ENCODE peak calls at places on chromosomes 2 and 18, in four cellular contexts. A, B, D and M are unnamed samples.

GRCh38 chr2:107588960-107589542 is 237.6 kb upstream of the RGPD4 start:
- DNase-seq in D (no peak), A (peak; percentile 12), B (peak; percentile 60), M (peak; percentile 26)

GRCh38 chr2:191061381-191061982 is 47.5 kb upstream of the STAT1 start:
- DNase-seq in A (no peak), B (no peak), D (no peak), M (no peak)

GRCh38 chr18:7937268-7937667 is 370.2 kb downstream of the PTPRM start:
- DNase-seq in D (no peak), A (no peak), B (no peak), M (no peak)

GRCh38 chr2:108330971-108331370 is 42.3 kb downstream of the SULT1C2 start:
- DNase-seq in B (no peak), A (no peak), D (no peak), M (no peak)

GRCh38 chr2:73359915-73360697 is 25.5 kb upstream of the ALMS1 start:
- DNase-seq in B (peak; percentile 36), D (no peak), A (peak; percentile 2), M (no peak)

GRCh38 chr2:29322011-29322410 is 206.8 kb downstream of the CLIP4 start:
- DNase-seq in A (no peak), D (no peak), B (peak; percentile 75), M (peak; percentile 61)

GRCh38 chr2:225122582-225123486 is 80.6 kb upstream of the DOCK10 start:
- DNase-seq in A (peak; percentile 24), B (peak; percentile 56), D (peak; percentile 44), M (no peak)

GRCh38 chr2:75605770-75606535 is 40.6 kb upstream of the MRPL19 start:
- DNase-seq in A (peak; percentile 88), B (peak; percentile 99), D (no peak), M (peak; percentile 99)

GRCh38 chr2:224436634-224437033 is 34.7 kb upstream of the FAM124B start:
- DNase-seq in D (no peak), B (peak; percentile 9), A (no peak), M (peak; percentile 57)

GRCh38 chr2:167844714-167845530 is 402.5 kb downstream of the STK39 start:
- DNase-seq in D (peak; percentile 14), A (no peak), B (no peak), M (no peak)

GRCh38 chr2:157233506-157233905 is 24.0 kb upstream of the GALNT5 start:
- DNase-seq in B (peak; percentile 61), D (no peak), A (peak; percentile 11), M (peak; percentile 83)

GRCh38 chr18:27839141-27839540 is 337.8 kb downstream of the CDH2 start:
- DNase-seq in B (peak; percentile 76), D (no peak), A (peak; percentile 35), M (peak; percentile 95)

GRCh38 chr2:241003830-241004564 is 5.6 kb downstream of the SNED1 start:
- DNase-seq in A (no peak), D (no peak), B (no peak), M (no peak)

GRCh38 chr2:9288233-9288632 is 81.6 kb downstream of the ASAP2 start:
- DNase-seq in D (no peak), B (peak; percentile 89), A (peak; percentile 96), M (peak; percentile 90)

GRCh38 chr18:47758000-47758399 is 172.5 kb downstream of the SMAD2 start:
- DNase-seq in D (peak; percentile 2), A (peak; percentile 5), B (peak; percentile 30), M (no peak)

DNA sequence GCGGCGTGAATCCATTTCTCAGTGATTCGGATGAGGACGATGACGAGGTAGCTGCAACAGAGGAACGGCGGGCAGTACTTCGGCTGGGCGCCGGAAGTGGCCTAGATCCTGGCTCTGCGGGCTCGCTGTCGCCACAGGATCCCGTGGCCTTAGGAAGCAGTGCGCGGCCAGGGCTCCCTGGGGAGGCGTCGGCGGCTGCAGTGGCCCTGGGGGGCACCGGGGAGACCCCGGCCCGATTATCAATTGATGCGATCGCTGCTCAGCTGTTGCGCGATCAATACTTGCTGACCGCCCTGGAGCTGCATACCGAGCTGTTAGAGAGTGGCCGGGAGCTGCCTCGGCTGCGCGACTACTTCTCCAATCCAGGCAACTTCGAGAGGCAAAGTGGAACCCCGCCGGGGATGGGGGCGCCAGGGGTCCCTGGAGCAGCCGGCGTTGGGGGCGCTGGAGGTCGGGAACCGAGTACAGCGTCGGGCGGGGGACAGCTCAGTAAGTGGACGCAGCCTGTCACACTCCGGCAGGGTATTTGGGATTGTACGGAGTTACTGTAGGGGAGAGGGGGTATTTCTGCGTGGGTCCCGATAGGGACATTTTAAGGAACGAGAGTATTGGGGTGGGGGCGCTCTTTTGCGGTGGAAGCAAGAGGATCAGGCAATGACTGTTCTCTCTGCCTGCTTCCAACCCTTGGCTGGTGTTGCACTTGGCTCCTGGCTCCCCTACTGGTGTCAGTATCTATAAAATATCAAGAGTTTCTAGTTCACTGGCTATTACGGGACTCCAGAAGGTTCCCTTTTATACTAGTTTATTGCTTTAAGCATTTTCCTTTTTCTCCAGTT is 706 bp downstream of the RELCH start:
- DNase-seq in A (peak; percentile 37), B (peak; percentile 73), D (peak; percentile 39), M (peak; percentile 6)
- H2AFZ ChIP-seq in A (no peak overlapping the region), B (peak overlapping the region; percentile 100), D (peak overlapping the region; percentile 80), M (peak overlapping the region; percentile 98)

GRCh38 chr18:6557470-6558245 is 142.9 kb upstream of the L3MBTL4 start:
- DNase-seq in A (no peak), D (no peak), B (no peak), M (no peak)
- H3K4me3 ChIP-seq in A (no peak overlapping the region), D (no peak overlapping the region), B (no peak overlapping the region), M (no peak overlapping the region)

GRCh38 chr2:85549095-85549494 is 10.1 kb downstream of the MAT2A start:
- DNase-seq in B (no peak), A (no peak), D (no peak), M (no peak)
- H3K4me2 ChIP-seq in B (peak overlapping the region; percentile 55), A (no peak overlapping the region), D (no peak overlapping the region), M (peak overlapping the region; percentile 66)

DNA sequence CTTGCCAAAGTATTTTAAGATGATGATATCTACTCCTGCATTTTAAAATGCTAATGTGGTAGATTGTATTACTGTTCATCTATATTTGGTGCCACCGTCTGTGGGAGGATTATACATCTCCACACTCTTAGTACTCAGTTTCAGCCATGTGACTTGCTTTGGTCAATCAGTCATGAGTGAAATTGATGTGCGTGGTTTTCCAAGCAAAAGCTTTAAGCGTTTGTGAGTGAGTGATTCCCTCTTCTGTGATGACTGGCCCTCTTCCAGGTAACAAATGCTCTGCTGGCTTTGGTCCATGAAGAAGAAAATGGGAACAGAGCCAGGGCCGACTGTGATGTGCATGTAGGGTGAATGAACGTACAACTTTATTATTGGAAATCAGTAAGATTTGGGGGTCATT is 330.4 kb downstream of the LPIN1 start:
- DNase-seq in D (no peak), A (no peak), B (no peak), M (peak; percentile 30)
- H2AFZ ChIP-seq in D (no peak overlapping the region), A (no peak overlapping the region), B (no peak overlapping the region), M (no peak overlapping the region)

GRCh38 chr2:237604391-237604790 is 13.9 kb upstream of the RAB17 start:
- DNase-seq in A (no peak), D (no peak), B (no peak), M (no peak)
- H3K4me3 ChIP-seq in A (no peak overlapping the region), D (no peak overlapping the region), B (no peak overlapping the region), M (no peak overlapping the region)

GRCh38 chr2:197889041-197889440 is 84.6 kb downstream of the PLCL1 start:
- DNase-seq in A (peak; percentile 57), D (peak; percentile 50), B (peak; percentile 90), M (peak; percentile 42)
- H3K4me2 ChIP-seq in A (no peak overlapping the region), D (no peak overlapping the region), B (peak overlapping the region; percentile 68), M (no peak overlapping the region)

GRCh38 chr2:231933916-231934401 is 7.8 kb upstream of the NPPC start:
- DNase-seq in B (no peak), D (peak; percentile 31), A (no peak), M (no peak)
- H2AFZ ChIP-seq in B (no peak overlapping the region), D (no peak overlapping the region), A (no peak overlapping the region), M (no peak overlapping the region)

DNA sequence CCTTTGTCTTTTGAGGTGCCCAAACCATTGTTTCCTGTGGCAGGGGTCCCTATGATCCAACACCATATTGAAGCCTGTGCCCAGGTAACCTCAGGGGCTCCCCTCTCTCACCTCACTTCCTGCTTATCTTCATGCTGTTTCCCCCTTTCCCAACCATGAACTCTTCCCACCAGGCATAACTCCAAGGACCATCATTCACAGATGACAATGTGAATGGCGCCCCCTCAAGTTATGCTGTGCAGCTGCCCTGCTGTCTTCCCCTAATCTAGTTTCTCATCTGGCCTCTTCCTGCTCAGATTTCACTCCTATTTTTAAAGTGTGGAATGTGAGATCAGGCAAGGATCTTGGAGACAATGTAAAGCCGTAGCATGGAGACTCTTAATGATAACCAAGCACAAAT is 1.4 kb downstream of the GMPPA start:
- DNase-seq in A (peak; percentile 30), D (no peak), B (peak; percentile 46), M (peak; percentile 32)
- H3K4me3 ChIP-seq in A (no peak overlapping the region), D (no peak overlapping the region), B (peak overlapping the region; percentile 97), M (no peak overlapping the region)

DNA sequence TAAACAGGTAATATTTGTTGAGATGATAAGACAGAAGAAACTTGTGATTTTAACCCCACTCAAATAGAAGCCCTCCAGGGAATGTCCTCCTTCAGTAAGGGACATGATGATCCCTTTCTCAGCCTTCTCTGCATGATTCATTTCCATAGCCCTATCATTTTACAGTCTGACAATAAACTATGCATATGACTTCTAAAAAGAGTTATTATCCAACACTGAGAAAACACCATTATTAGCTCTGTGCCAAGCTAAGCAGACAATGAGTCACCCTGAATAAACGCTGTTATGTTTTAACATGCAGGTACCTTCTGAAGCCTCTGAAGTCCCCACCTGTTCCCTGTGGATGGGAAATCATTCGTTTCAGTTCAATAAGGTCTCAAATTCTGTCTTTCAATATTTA is 54.7 kb downstream of the DTNB start:
- DNase-seq in A (no peak), D (no peak), B (peak; percentile 63), M (peak; percentile 87)
- H3K4me2 ChIP-seq in A (no peak overlapping the region), D (no peak overlapping the region), B (peak overlapping the region; percentile 97), M (peak overlapping the region; percentile 84)